ENCODE peak calls at places on chromosomes 2 and 18, in six cellular contexts. C is CD4-positive, alpha-beta memory T cell; V is lower lobe of right lung; B is IMR-90; W is CD4-positive, CD25-positive, alpha-beta regulatory T cell; X is trophoblast cell. F is an unnamed sample.

GRCh38 chr2:234320098-234320497 is 176.8 kb downstream of the ARL4C start:
- DNase-seq in X (no peak), C (no peak), B (no peak), W (no peak), V (no peak), F (no peak)

GRCh38 chr2:135798762-135799161 is 38.2 kb downstream of the LCT start:
- DNase-seq in V (no peak), W (no peak), C (no peak), X (no peak), B (no peak), F (no peak)

GRCh38 chr2:234304945-234305344 is 191.9 kb downstream of the ARL4C start:
- DNase-seq in X (peak; percentile 93), C (no peak), W (no peak), B (peak; percentile 43), V (no peak), F (no peak)

GRCh38 chr2:213238753-213239591 is 45.3 kb upstream of the SPAG16 start:
- DNase-seq in X (peak; percentile 46), B (peak; percentile 86), C (no peak), W (peak; percentile 74), V (no peak), F (no peak)

GRCh38 chr2:16620590-16620989 is 45.0 kb downstream of the CYRIA start:
- DNase-seq in C (no peak), V (no peak), X (peak; percentile 97), W (no peak), B (no peak), F (no peak)

GRCh38 chr2:132542953-132543569 is 126.5 kb downstream of the GPR39 start:
- DNase-seq in B (peak; percentile 16), C (no peak), X (no peak), V (no peak), W (no peak), F (no peak)

GRCh38 chr2:228072669-228073068 is 108.8 kb downstream of the SPHKAP start:
- DNase-seq in X (no peak), V (no peak), C (no peak), W (no peak), B (no peak), F (no peak)

GRCh38 chr2:217362290-217362689 is 502.4 kb upstream of the TNP1 start:
- DNase-seq in X (no peak), V (no peak), B (no peak), C (no peak), W (no peak), F (no peak)

GRCh38 chr2:138615257-138615656 is 113.7 kb downstream of the SPOPL start:
- DNase-seq in W (no peak), V (no peak), C (no peak), B (peak; percentile 80), X (peak; percentile 82), F (no peak)

GRCh38 chr2:232049350-232049749 is 87.8 kb downstream of the DIS3L2 start:
- DNase-seq in W (no peak), C (no peak), X (no peak), B (no peak), V (no peak), F (no peak)

GRCh38 chr2:212424090-212424489 is 114.5 kb downstream of the ERBB4 start:
- DNase-seq in V (no peak), W (no peak), X (peak; percentile 13), C (no peak), B (no peak), F (no peak)

GRCh38 chr2:29528891-29529520 is 392.4 kb downstream of the ALK start:
- DNase-seq in B (peak; percentile 79), X (peak; percentile 1), C (no peak), V (peak; percentile 54), W (no peak), F (no peak)

GRCh38 chr2:201643216-201643651 is at the start of gene TMEM237:
- DNase-seq in V (peak; percentile 68), X (no peak), B (peak; percentile 16), W (no peak), C (peak; percentile 57), F (peak; percentile 53)

GRCh38 chr2:237487496-237487895 is 445 bp downstream of the MLPH start:
- DNase-seq in V (no peak), C (no peak), W (no peak), B (no peak), X (no peak), F (no peak)

GRCh38 chr2:72145658-72146329 is 1.9 kb downstream of the CYP26B1 start:
- DNase-seq in W (no peak), B (no peak), V (no peak), X (no peak), C (no peak), F (no peak)

GRCh38 chr2:72144746-72145657 is 2.7 kb downstream of the CYP26B1 start:
- DNase-seq in C (no peak), V (no peak), X (peak; percentile 21), B (no peak), W (no peak), F (no peak)

GRCh38 chr2:72142743-72143440 is 4.8 kb downstream of the CYP26B1 start:
- DNase-seq in X (peak; percentile 47), B (peak; percentile 13), V (no peak), C (no peak), W (no peak), F (peak; percentile 6)

GRCh38 chr2:72143441-72144356 is 4.0 kb downstream of the CYP26B1 start:
- DNase-seq in C (no peak), B (no peak), X (no peak), V (no peak), W (no peak), F (no peak)

GRCh38 chr2:72144412-72144745 is 3.3 kb downstream of the CYP26B1 start:
- DNase-seq in C (no peak), V (no peak), W (no peak), X (peak; percentile 61), B (no peak), F (no peak)
- H3K4me3 ChIP-seq in C (no peak overlapping the region), V (peak overlapping the region; percentile 58), W (no peak overlapping the region), X (peak overlapping the region; percentile 64), B (no peak overlapping the region), F (peak overlapping the region; percentile 43)

GRCh38 chr2:31214638-31214915 is 2.7 kb downstream of the CAPN14 start:
- DNase-seq in X (no peak), W (no peak), V (no peak), C (no peak), B (no peak), F (no peak)
- H3K4me1 ChIP-seq in X (peaks cover 7% of the 10 kb centered on the region), W (no peaks in the 10 kb centered on the region), V (peaks cover 4% of the 10 kb centered on the region), C (no peaks in the 10 kb centered on the region), B (no peaks in the 10 kb centered on the region), F (no peaks in the 10 kb centered on the region)

GRCh38 chr2:148719941-148720436 is 75.4 kb downstream of the EPC2 start:
- DNase-seq in B (no peak), C (no peak), V (peak; percentile 24), W (no peak), X (no peak), F (no peak)
- H3K4me3 ChIP-seq in B (no peak overlapping the region), C (no peak overlapping the region), V (no peak overlapping the region), W (no peak overlapping the region), X (no peak overlapping the region), F (no peak overlapping the region)

GRCh38 chr2:85777441-85777861 is 23.7 kb downstream of the ATOH8 start:
- DNase-seq in X (no peak), W (no peak), C (no peak), B (no peak), V (no peak), F (no peak)
- H3K4me1 ChIP-seq in X (peaks cover 15% of the 10 kb centered on the region), W (no peaks in the 10 kb centered on the region), C (no peaks in the 10 kb centered on the region), B (peaks cover 19% of the 10 kb centered on the region), V (peaks cover 78% of the 10 kb centered on the region), F (no peaks in the 10 kb centered on the region)

GRCh38 chr2:110745048-110745447 is 12.7 kb downstream of the ACOXL start:
- DNase-seq in W (no peak), C (no peak), B (no peak), X (no peak), V (no peak), F (no peak)

GRCh38 chr2:110747522-110748488 is 15.4 kb downstream of the ACOXL start:
- DNase-seq in C (no peak), W (no peak), X (no peak), V (no peak), B (no peak), F (no peak)

GRCh38 chr2:110751642-110752041 is 19.3 kb downstream of the ACOXL start:
- DNase-seq in C (no peak), B (no peak), W (no peak), X (no peak), V (no peak), F (no peak)

GRCh38 chr2:110746586-110747521 is 14.5 kb downstream of the ACOXL start:
- DNase-seq in B (no peak), V (no peak), W (no peak), X (no peak), C (no peak), F (no peak)

DNA sequence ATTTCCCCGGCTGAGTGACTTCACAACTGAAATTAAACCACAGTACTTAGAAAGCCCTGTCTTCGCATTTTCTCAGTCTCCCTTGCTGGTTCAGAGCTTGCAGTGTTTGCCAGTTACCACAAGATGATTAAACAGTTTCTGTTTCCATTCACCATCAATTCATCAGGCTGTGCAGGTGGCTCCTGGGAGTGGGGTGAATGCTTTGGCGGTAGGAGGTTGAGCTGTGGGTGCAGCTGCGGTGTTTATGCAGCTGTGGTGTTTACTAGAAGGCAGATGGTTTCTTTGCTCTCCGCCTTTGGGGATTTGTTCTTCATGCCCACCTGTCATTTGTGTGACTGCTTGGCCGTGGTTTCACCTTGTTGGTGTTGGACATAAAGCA is 16.1 kb downstream of the ACOXL start:
- DNase-seq in X (no peak), C (peak; percentile 55), B (peak; percentile 11), V (no peak), W (peak; percentile 91), F (peak; percentile 9)
- H3K4me3 ChIP-seq in X (no peak overlapping the region), C (peak overlapping the region; percentile 22), B (no peak overlapping the region), V (no peak overlapping the region), W (peak overlapping the region; percentile 70), F (no peak overlapping the region)

GRCh38 chr2:209425082-209426071 is 1.5 kb downstream of the MAP2 start:
- DNase-seq in X (peak; percentile 33), V (no peak), C (no peak), W (peak; percentile 8), B (peak; percentile 41), F (no peak)
- H3K4me1 ChIP-seq in X (no peaks in the 10 kb centered on the region), V (peaks cover 17% of the 10 kb centered on the region), C (peaks cover 9% of the 10 kb centered on the region), W (peaks cover 5% of the 10 kb centered on the region), B (peaks cover 3% of the 10 kb centered on the region), F (peaks cover 9% of the 10 kb centered on the region)

GRCh38 chr18:61082976-61083630 is 250.1 kb upstream of the CDH20 start:
- DNase-seq in W (no peak), X (no peak), B (no peak), V (no peak), C (no peak), F (no peak)

GRCh38 chr18:61086657-61087056 is 246.6 kb upstream of the CDH20 start:
- DNase-seq in W (no peak), C (no peak), B (no peak), V (no peak), X (no peak), F (no peak)

GRCh38 chr18:61091379-61091778 is 241.9 kb upstream of the CDH20 start:
- DNase-seq in V (no peak), X (no peak), W (no peak), B (no peak), C (no peak), F (no peak)

GRCh38 chr18:61085036-61085435 is 248.2 kb upstream of the CDH20 start:
- DNase-seq in C (no peak), V (no peak), B (no peak), X (no peak), W (no peak), F (no peak)

GRCh38 chr18:61085751-61086150 is 247.5 kb upstream of the CDH20 start:
- DNase-seq in X (no peak), C (no peak), B (no peak), W (no peak), V (no peak), F (no peak)
- H3K4me3 ChIP-seq in X (no peak overlapping the region), C (no peak overlapping the region), B (no peak overlapping the region), W (no peak overlapping the region), V (no peak overlapping the region), F (no peak overlapping the region)

GRCh38 chr18:79945118-79946042 is 6.1 kb downstream of the SLC66A2 start:
- DNase-seq in B (no peak), C (no peak), W (no peak), X (no peak), V (peak; percentile 36), F (no peak)
- H3K4me1 ChIP-seq in B (peaks cover 14% of the 10 kb centered on the region), C (peaks cover 45% of the 10 kb centered on the region), W (peaks cover 25% of the 10 kb centered on the region), X (peaks cover 4% of the 10 kb centered on the region), V (peaks cover 61% of the 10 kb centered on the region), F (peaks cover 40% of the 10 kb centered on the region)